ENCODE peak calls at places on chromosomes 13 and 19, in nine cellular contexts. L is progenitor cell of endocrine pancreas, T is brain microvascular endothelial cell, F is GM10248, R is Caco-2, B is PC-3, A is prostate gland, N is HFF-Myc, C is H9. I is an unnamed sample.
A peak's percentile ranks its signal among the peaks of the same experiment; 100 is the strongest.

GRCh38 chr19:12751635-12752034 is at the start of gene BEST2:
- DNase-seq in C (peak; percentile 69), T (no peak), N (no peak), L (no peak), R (no peak), F (no peak), A (no peak), B (no peak), I (no peak)

GRCh38 chr19:40302224-40303011 is 17.3 kb upstream of the AKT2 start:
- DNase-seq in C (no peak), R (no peak), B (no peak), N (no peak), T (no peak), L (no peak), F (no peak), A (peak; percentile 36), I (no peak)

GRCh38 chr19:31380854-31381253 is 31.6 kb upstream of the TSHZ3 start:
- DNase-seq in R (no peak), L (no peak), N (no peak), B (no peak), C (no peak), T (no peak), F (no peak), A (no peak), I (no peak)

GRCh38 chr13:113407531-113408393 is 43.8 kb upstream of the GRTP1 start:
- DNase-seq in A (no peak), T (no peak), R (no peak), F (no peak), C (no peak), L (no peak), B (no peak), N (no peak), I (no peak)

GRCh38 chr19:47351545-47351944 is 2.4 kb downstream of the DHX34 start:
- DNase-seq in T (peak; percentile 41), L (no peak), A (no peak), F (no peak), N (no peak), C (peak; percentile 64), B (peak; percentile 37), R (no peak), I (peak; percentile 17)

GRCh38 chr13:80989770-80990169 is 648.8 kb upstream of the SPRY2 start:
- DNase-seq in R (no peak), C (no peak), N (no peak), B (no peak), T (no peak), L (no peak), F (no peak), A (no peak), I (no peak)

GRCh38 chr19:13918726-13919411 is 12.9 kb downstream of the CC2D1A start:
- DNase-seq in N (no peak), F (no peak), R (no peak), T (no peak), B (no peak), L (no peak), C (peak; percentile 56), A (no peak), I (no peak)

GRCh38 chr13:76816394-76816793 is 69.8 kb downstream of the KCTD12 start:
- DNase-seq in A (no peak), T (no peak), L (no peak), B (no peak), N (no peak), F (no peak), R (no peak), C (no peak), I (no peak)

DNA sequence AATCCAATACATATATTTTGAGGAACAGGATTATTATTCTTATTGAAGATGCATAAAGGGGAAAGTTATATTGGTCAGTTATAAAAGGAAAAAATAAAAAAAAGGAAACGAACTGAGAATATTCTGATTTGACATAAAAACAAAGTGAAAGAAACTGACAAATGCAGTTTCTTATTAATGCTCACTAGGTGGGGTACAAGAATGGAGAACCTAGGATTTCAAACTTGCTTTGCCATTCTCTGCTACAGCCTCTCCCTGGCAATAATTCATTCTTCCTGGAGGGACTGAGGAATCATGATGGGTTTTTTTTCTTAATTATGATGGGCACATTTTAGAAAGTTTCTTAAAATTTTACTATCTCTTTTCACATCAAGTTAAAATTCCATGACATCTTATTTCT is 154.9 kb downstream of the PCDH9 start:
- DNase-seq in F (no peak), L (no peak), A (no peak), R (no peak), C (no peak), T (no peak), B (peak; percentile 1), N (peak; percentile 2), I (no peak)
- TF ChIP-seq CTCF in F (no peak), L (no peak), A (no peak), R (peak; percentile 26), C (peak; percentile 32), T (peak; percentile 25), B (peak; percentile 29), N (peak; percentile 8), I (no peak)

GRCh38 chr13:30808600-30808999 is 73.3 kb downstream of the ALOX5AP start:
- DNase-seq in A (no peak), R (no peak), L (no peak), B (no peak), N (no peak), T (no peak), F (no peak), C (no peak), I (no peak)
- TF ChIP-seq CTCF in A (no peak), R (no peak), L (no peak), B (no peak), N (no peak), T (peak; percentile 18), F (peak; percentile 14), C (no peak), I (no peak)

GRCh38 chr19:1650627-1651009 is 1.8 kb downstream of the TCF3 start:
- DNase-seq in L (no peak), C (no peak), A (no peak), R (no peak), F (no peak), T (no peak), B (no peak), N (no peak), I (no peak)

GRCh38 chr19:1648156-1648925 is 4.1 kb downstream of the TCF3 start:
- DNase-seq in F (peak; percentile 85), A (no peak), B (no peak), C (no peak), N (no peak), T (no peak), R (no peak), L (no peak), I (no peak)

GRCh38 chr19:1649706-1650626 is 2.4 kb downstream of the TCF3 start:
- DNase-seq in L (no peak), F (no peak), N (no peak), A (no peak), R (no peak), B (no peak), T (no peak), C (no peak), I (no peak)

GRCh38 chr19:1647664-1648155 is 4.7 kb downstream of the TCF3 start:
- DNase-seq in B (no peak), F (no peak), L (no peak), R (no peak), T (no peak), N (no peak), C (no peak), A (no peak), I (no peak)

GRCh38 chr19:1648926-1649541 is 3.4 kb downstream of the TCF3 start:
- DNase-seq in C (no peak), T (no peak), A (no peak), L (no peak), R (no peak), B (no peak), F (no peak), N (no peak), I (no peak)
- TF ChIP-seq CTCF in C (no peak), T (no peak), A (no peak), L (no peak), R (no peak), B (no peak), F (peak; percentile 9), N (no peak), I (no peak)

GRCh38 chr13:84137292-84137691 is 255.0 kb upstream of the SLITRK1 start:
- DNase-seq in R (no peak), L (no peak), N (no peak), T (peak; percentile 7), C (no peak), F (no peak), A (no peak), B (no peak), I (no peak)

GRCh38 chr13:84136582-84136981 is 254.3 kb upstream of the SLITRK1 start:
- DNase-seq in R (no peak), B (no peak), A (no peak), L (no peak), N (no peak), F (no peak), T (no peak), C (no peak), I (no peak)

GRCh38 chr13:84130739-84131138 is 248.5 kb upstream of the SLITRK1 start:
- DNase-seq in N (no peak), A (no peak), L (no peak), B (peak; percentile 52), F (no peak), R (no peak), T (no peak), C (no peak), I (no peak)

GRCh38 chr13:84131249-84131648 is 249.0 kb upstream of the SLITRK1 start:
- DNase-seq in B (no peak), A (no peak), T (no peak), R (no peak), F (no peak), N (no peak), C (no peak), L (no peak), I (no peak)

GRCh38 chr13:84132491-84132890 is 250.2 kb upstream of the SLITRK1 start:
- DNase-seq in C (no peak), R (no peak), T (no peak), N (no peak), F (no peak), B (no peak), A (no peak), L (no peak), I (no peak)
- TF ChIP-seq CTCF in C (peak; percentile 16), R (no peak), T (no peak), N (no peak), F (no peak), B (no peak), A (no peak), L (no peak), I (no peak)

GRCh38 chr19:53659292-53659691 is 27.5 kb downstream of the DPRX start:
- DNase-seq in A (peak; percentile 45), R (peak; percentile 77), C (peak; percentile 78), L (peak; percentile 18), N (no peak), F (no peak), T (no peak), B (peak; percentile 30), I (no peak)
- TF ChIP-seq CTCF in A (peak; percentile 17), R (peak; percentile 56), C (peak; percentile 78), L (peak; percentile 71), N (no peak), F (no peak), T (no peak), B (peak; percentile 51), I (no peak)